ENCODE peak calls at places on chromosomes 4 and X, in nine cellular contexts. S is A549, Q is GM23248, O is heart right ventricle, Y is heart left ventricle, K is testis, W is ovary, R is neural progenitor cell, T is upper lobe of right lung. H is an unnamed sample. For H3K9me3, the result is how much of the 10 kb centered on the place peaks cover.

GRCh38 chr4:108890491-108890890 is 127.6 kb upstream of the ETNPPL start:
- DNase-seq in O (no peak), R (no peak), W (no peak), Y (no peak), Q (no peak), S (no peak), K (no peak), T (no peak), H (no peak)

GRCh38 chrX:30875957-30876356 is 13.1 kb downstream of the TAB3 start:
- DNase-seq in K (no peak), W (no peak), T (no peak), R (no peak), O (no peak), S (no peak), Y (no peak), Q (peak), H (no peak)

GRCh38 chrX:51336584-51336983 is 4.0 kb downstream of the NUDT10 start:
- DNase-seq in R (peak), T (no peak), O (peak), S (peak), K (peak), W (peak), Q (peak), Y (no peak), H (no peak)

GRCh38 chrX:19689170-19689814 is 174.0 kb upstream of the MAP3K15 start:
- DNase-seq in W (no peak), K (no peak), S (no peak), T (no peak), R (no peak), Y (no peak), Q (no peak), O (no peak), H (no peak)

GRCh38 chr4:47239649-47240048 is 208.3 kb downstream of the GABRB1 start:
- DNase-seq in T (no peak), S (no peak), R (no peak), Y (peak), W (no peak), Q (no peak), O (peak), K (no peak), H (no peak)

GRCh38 chrX:119539872-119540271 is 25.3 kb downstream of the STEEP1 start:
- DNase-seq in T (no peak), Q (no peak), Y (no peak), O (no peak), S (peak), K (no peak), R (no peak), W (no peak), H (no peak)

GRCh38 chr4:5460106-5460801 is 248.1 kb downstream of the EVC2 start:
- DNase-seq in Y (no peak), K (no peak), W (no peak), R (peak), S (peak), Q (peak), T (peak), O (no peak), H (no peak)

GRCh38 chr4:153962311-153963039 is 173.6 kb upstream of the SFRP2 start:
- DNase-seq in O (no peak), K (no peak), R (no peak), W (no peak), S (no peak), Q (no peak), T (no peak), Y (no peak), H (no peak)

GRCh38 chrX:39772057-39772832 is 325.5 kb downstream of the BCOR start:
- DNase-seq in T (no peak), K (peak), O (no peak), R (no peak), Y (no peak), W (peak), Q (no peak), S (no peak), H (no peak)

GRCh38 chr4:162265802-162266201 is 102.0 kb upstream of the FSTL5 start:
- DNase-seq in R (no peak), S (no peak), T (no peak), O (no peak), Y (no peak), K (no peak), Q (no peak), W (no peak), H (no peak)

GRCh38 chr4:62018537-62018936 is 818.4 kb downstream of the ADGRL3 start:
- DNase-seq in Q (no peak), W (no peak), R (peak), S (no peak), O (no peak), Y (no peak), T (no peak), K (no peak), H (no peak)

GRCh38 chrX:39309018-39309620 is 507.9 kb downstream of the MID1IP1 start:
- DNase-seq in Y (no peak), T (no peak), W (peak), O (no peak), R (no peak), S (no peak), Q (peak), K (no peak), H (no peak)

GRCh38 chrX:67674741-67675140 is 130.9 kb downstream of the AR start:
- DNase-seq in R (no peak), W (no peak), Q (no peak), O (no peak), K (no peak), T (no peak), Y (no peak), S (no peak), H (no peak)

GRCh38 chr4:24659241-24659961 is 75.0 kb upstream of the DHX15 start:
- DNase-seq in K (peak), Q (peak), T (no peak), O (no peak), W (no peak), S (no peak), Y (no peak), R (no peak), H (no peak)

GRCh38 chr4:122663814-122664610 is 43.1 kb upstream of the IL21 start:
- DNase-seq in T (no peak), K (no peak), W (no peak), Q (peak), S (no peak), Y (no peak), O (no peak), R (no peak), H (no peak)

GRCh38 chr4:55733874-55734437 is 85.6 kb upstream of the EXOC1L start:
- DNase-seq in T (peak), Y (no peak), Q (peak), K (no peak), S (peak), O (peak), W (peak), R (no peak), H (peak)

GRCh38 chr4:123867910-123868587 is 471.5 kb downstream of the SPRY1 start:
- DNase-seq in S (no peak), T (no peak), Y (no peak), K (no peak), W (no peak), R (no peak), O (no peak), Q (no peak), H (no peak)

GRCh38 chr4:169282429-169283113 is 11.8 kb upstream of the SH3RF1 start:
- DNase-seq in K (no peak), T (no peak), O (no peak), W (no peak), Y (no peak), R (no peak), S (no peak), Q (peak), H (no peak)

GRCh38 chr4:169116270-169116901 is 106.3 kb upstream of the CBR4 start:
- DNase-seq in Q (peak), O (no peak), Y (no peak), K (no peak), R (no peak), T (no peak), S (no peak), W (no peak), H (peak)

GRCh38 chr4:106258145-106259045 is 57.6 kb downstream of the TBCK start:
- DNase-seq in R (no peak), Q (peak), Y (no peak), T (no peak), K (no peak), O (no peak), W (no peak), S (no peak), H (no peak)

GRCh38 chr4:80058740-80059139 is 14.3 kb downstream of the ANTXR2 start:
- DNase-seq in Y (no peak), Q (peak), W (no peak), O (no peak), S (no peak), K (no peak), R (no peak), T (no peak), H (no peak)

GRCh38 chr4:44025376-44026020 is 423.1 kb downstream of the KCTD8 start:
- DNase-seq in R (no peak), Q (no peak), T (no peak), S (no peak), K (no peak), Y (no peak), O (no peak), W (no peak), H (no peak)

GRCh38 chrX:48045410-48046311 is 25.8 kb downstream of the ZNF630 start:
- DNase-seq in Q (peak), W (peak), T (no peak), R (no peak), Y (no peak), S (no peak), K (peak), O (peak), H (no peak)

GRCh38 chrX:22389544-22390243 is 117.0 kb downstream of the CBLL2 start:
- DNase-seq in S (no peak), W (no peak), T (no peak), O (no peak), K (no peak), R (no peak), Y (no peak), Q (peak), H (no peak)

GRCh38 chr4:5980436-5981155 is 37.6 kb downstream of the C4orf50 start:
- DNase-seq in O (no peak), Q (no peak), S (no peak), K (no peak), R (no peak), Y (no peak), W (no peak), T (no peak), H (no peak)

GRCh38 chr4:5395781-5396180 is 312.6 kb downstream of the EVC2 start:
- DNase-seq in R (no peak), T (no peak), O (no peak), S (no peak), Y (no peak), Q (no peak), K (no peak), W (no peak), H (no peak)

GRCh38 chrX:45083314-45083713 is 117.4 kb downstream of the DIPK2B start:
- DNase-seq in O (no peak), Q (no peak), Y (no peak), S (no peak), R (no peak), T (no peak), W (no peak), K (no peak), H (no peak)

GRCh38 chrX:153400146-153401132 is 711 bp downstream of the PNMA6E start:
- DNase-seq in Q (peak), W (no peak), R (peak), Y (no peak), O (no peak), T (peak), K (peak), S (peak), H (no peak)

GRCh38 chrX:76407795-76408194 is 19.7 kb upstream of the MAGEE1 start:
- DNase-seq in O (no peak), Y (no peak), Q (no peak), K (no peak), R (no peak), W (no peak), T (no peak), S (no peak), H (no peak)

GRCh38 chrX:41273638-41274037 is 60.3 kb upstream of the DDX3X start:
- DNase-seq in S (no peak), R (no peak), O (no peak), K (no peak), T (no peak), W (no peak), Y (no peak), Q (peak), H (no peak)

GRCh38 chrX:112083624-112084326 is 1.2 kb upstream of the TRPC5 start:
- DNase-seq in S (no peak), T (no peak), W (no peak), Y (no peak), Q (no peak), K (no peak), O (no peak), R (peak), H (no peak)

GRCh38 chrX:147735364-147735763 is 176.4 kb upstream of the FMR1 start:
- DNase-seq in S (no peak), Q (no peak), Y (no peak), W (no peak), K (no peak), T (no peak), O (no peak), R (no peak), H (no peak)

GRCh38 chr4:183399166-183399565 is 45.3 kb upstream of the CDKN2AIP start:
- DNase-seq in Q (no peak), T (no peak), K (no peak), Y (no peak), W (no peak), R (no peak), S (no peak), O (no peak), H (no peak)

GRCh38 chr4:87492617-87493016 is 36.6 kb downstream of the SPARCL1 start:
- DNase-seq in O (no peak), Q (no peak), T (no peak), Y (no peak), K (no peak), W (no peak), S (no peak), R (no peak), H (no peak)

GRCh38 chrX:71210829-71211228 is 12.2 kb upstream of the GJB1 start:
- DNase-seq in T (no peak), Y (no peak), S (no peak), Q (peak), K (no peak), O (no peak), W (no peak), R (no peak), H (no peak)

GRCh38 chr4:105092356-105092755 is 54.3 kb upstream of the TET2 start:
- DNase-seq in O (no peak), Y (no peak), R (no peak), K (no peak), W (no peak), Q (peak), T (no peak), S (no peak), H (no peak)

GRCh38 chr4:185235480-185236154 is 26.2 kb downstream of the SNX25 start:
- DNase-seq in O (no peak), K (no peak), Y (no peak), R (no peak), T (no peak), Q (no peak), W (no peak), S (no peak), H (no peak)

GRCh38 chr4:23382880-23383279 is 507.0 kb downstream of the PPARGC1A start:
- DNase-seq in K (no peak), W (no peak), T (no peak), R (no peak), O (no peak), Q (no peak), Y (no peak), S (no peak), H (no peak)

DNA sequence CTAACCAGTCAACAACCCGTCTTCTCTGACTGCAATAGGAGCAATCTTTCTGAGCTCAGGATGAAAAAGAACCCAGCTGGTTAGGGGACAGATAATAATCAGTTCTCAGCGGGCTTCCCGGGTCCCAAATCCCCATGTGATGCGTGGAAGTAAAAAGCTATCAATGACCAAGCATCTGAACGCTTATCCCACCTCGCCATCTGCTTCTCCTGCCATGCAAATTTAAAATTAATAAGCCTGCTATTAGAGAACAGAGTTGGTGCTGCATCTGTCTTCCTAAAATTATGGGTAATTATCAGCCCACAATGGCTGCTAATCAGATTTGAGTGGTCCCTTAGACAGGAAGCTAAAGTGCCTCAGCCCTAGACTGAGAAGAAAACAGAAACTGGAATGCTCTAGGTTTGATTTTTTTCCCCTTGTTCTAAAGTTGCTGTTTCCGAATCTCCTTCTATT is 37.5 kb downstream of the AFAP1 start:
- DNase-seq in K (no peak), O (no peak), R (peak), Q (no peak), S (no peak), Y (no peak), T (no peak), W (no peak), H (no peak)
- H3K4me3 ChIP-seq in K (no peak), O (no peak), R (no peak), Q (no peak), S (no peak), Y (no peak), T (no peak), W (no peak), H (no peak)

DNA sequence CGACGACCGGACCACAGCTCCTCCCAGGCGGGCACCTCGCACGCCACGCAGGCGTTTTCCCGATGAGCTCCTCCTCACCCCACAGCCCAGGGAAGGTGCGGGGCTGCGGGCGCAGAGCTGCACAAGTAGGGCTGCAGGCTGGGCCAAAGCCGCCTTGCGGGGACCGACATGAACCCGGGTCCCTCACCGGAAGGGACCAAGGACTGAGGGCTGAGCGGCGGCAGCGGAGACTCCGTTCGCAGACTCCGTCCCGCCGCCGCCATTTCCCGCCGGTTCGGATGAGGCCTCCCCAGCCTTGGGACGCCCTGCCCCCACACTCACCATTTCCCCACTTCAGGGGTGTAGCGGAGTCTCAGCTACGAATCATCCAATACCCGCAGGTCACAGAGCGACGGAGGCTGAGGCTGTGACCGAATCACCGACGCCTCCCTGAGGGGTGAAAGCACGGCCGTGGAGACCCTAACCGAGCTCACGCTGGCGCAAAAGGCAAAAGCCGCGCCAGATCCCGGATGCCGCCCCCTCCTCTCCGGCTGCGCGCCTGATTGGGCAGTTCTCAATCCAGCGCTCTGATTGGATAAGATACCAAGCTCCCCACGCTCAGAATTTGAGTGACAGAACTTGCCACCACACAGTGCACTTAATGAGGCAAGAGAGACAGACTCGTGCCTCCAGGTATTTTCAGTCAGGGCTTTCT is at the start of gene ZNF732:
- DNase-seq in T (no peak), R (no peak), S (no peak), W (peak), O (peak), Y (peak), Q (peak), K (peak), H (no peak)
- H3K9me3 ChIP-seq in T (under half), R (under half), S (under half), W (under half), O (under half), Y (under half), Q (under half), K (under half), H (under half)

GRCh38 chrX:26562156-26562555 is 346.2 kb downstream of the MAGEB5 start:
- DNase-seq in O (no peak), R (no peak), Y (no peak), T (no peak), Q (no peak), K (no peak), S (no peak), W (no peak), H (no peak)
- H3K27ac ChIP-seq in O (no peak), R (no peak), Y (no peak), T (no peak), Q (no peak), K (peak), S (no peak), W (peak), H (no peak)

DNA sequence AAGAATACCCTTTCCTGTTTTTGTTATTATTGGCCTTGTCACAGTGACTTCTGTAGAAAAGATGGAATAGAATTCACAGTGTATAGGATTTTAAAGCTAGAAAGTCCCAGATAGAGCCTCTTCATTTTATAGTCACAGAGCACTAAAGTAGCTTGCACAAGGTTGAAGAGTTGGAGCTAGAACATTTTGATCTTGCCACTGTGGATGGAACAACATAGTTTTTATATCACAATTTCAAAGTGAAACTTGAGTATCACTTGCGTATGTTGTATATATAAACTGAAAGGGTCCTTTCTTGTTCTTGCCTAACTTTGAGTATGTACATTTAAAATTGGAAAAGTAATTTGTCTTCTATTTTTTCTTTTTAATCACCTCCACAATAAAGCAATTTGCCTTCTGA is 2.7 kb downstream of the USO1 start:
- DNase-seq in Q (no peak), S (no peak), Y (no peak), T (no peak), R (no peak), W (no peak), O (no peak), K (no peak), H (no peak)
- H3K4me3 ChIP-seq in Q (peak), S (peak), Y (peak), T (peak), R (peak), W (no peak), O (peak), K (no peak), H (no peak)

DNA sequence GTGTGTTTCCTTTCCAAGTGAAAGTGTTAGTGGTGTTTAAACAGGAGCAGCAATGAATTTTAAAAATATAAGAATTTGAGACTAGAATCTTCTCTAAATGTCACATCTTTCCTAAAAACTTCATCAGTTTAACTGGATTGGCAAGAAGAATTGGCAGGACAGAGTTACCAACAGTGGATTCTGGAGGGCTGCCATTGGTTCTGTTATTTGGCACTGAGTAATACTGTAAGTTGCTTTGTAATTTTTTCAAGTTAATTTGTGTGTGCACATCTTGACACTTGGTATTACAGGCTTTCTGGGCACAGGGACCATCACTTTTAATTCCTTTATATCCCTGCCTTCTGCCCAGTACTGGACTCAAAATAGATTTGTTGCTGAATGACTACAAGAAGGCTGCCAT is 4.5 kb upstream of the GPRIN3 start:
- DNase-seq in Y (no peak), W (no peak), Q (peak), O (no peak), T (no peak), K (no peak), S (no peak), R (no peak), H (no peak)
- H3K9me3 ChIP-seq in Y (under half), W (under half), Q (under half), O (under half), T (under half), K (under half), S (under half), R (under half), H (under half)

GRCh38 chrX:106404512-106404911 is 207.3 kb upstream of the RADX start:
- DNase-seq in W (no peak), T (no peak), Q (no peak), R (no peak), K (no peak), S (no peak), O (no peak), Y (no peak), H (no peak)

GRCh38 chrX:106397788-106398538 is 213.8 kb upstream of the RADX start:
- DNase-seq in K (no peak), O (no peak), T (no peak), W (no peak), S (no peak), R (no peak), Y (no peak), Q (no peak), H (no peak)

GRCh38 chrX:106401965-106402559 is 209.7 kb upstream of the RADX start:
- DNase-seq in W (no peak), K (no peak), O (no peak), Y (no peak), T (no peak), Q (no peak), R (no peak), S (no peak), H (no peak)
- H3K27ac ChIP-seq in W (no peak), K (no peak), O (no peak), Y (no peak), T (no peak), Q (no peak), R (no peak), S (no peak), H (no peak)